ENCODE peak calls at places on chromosomes 1 and 21, in six cellular contexts. One of them, this sample, is unnamed.
A peak's percentile ranks its signal among the peaks of the same experiment; 100 is the strongest.

GRCh38 chr1:2144501-2145090 is 50.0 kb downstream of the FAAP20 start:
- DNase-seq in A549: no peak
- DNase-seq in ELR: no peak
- DNase-seq in AG08395: no peak
- DNase-seq in NB4: no peak
- DNase-seq in NCI-H1092: no peak
- DNase-seq in this sample: no peak

GRCh38 chr1:110051262-110051648 is 16.8 kb downstream of the STRIP1 start:
- DNase-seq in A549: no peak
- DNase-seq in NB4: no peak
- DNase-seq in ELR: peak; percentile 21
- DNase-seq in NCI-H1092: no peak
- DNase-seq in AG08395: peak; percentile 59
- DNase-seq in this sample: no peak

GRCh38 chr1:161929137-161929536 is 94.5 kb downstream of the OLFML2B start:
- DNase-seq in NCI-H1092: no peak
- DNase-seq in ELR: no peak
- DNase-seq in AG08395: no peak
- DNase-seq in A549: no peak
- DNase-seq in NB4: no peak
- DNase-seq in this sample: no peak

GRCh38 chr1:31784356-31785019 is 20.3 kb upstream of the ADGRB2 start:
- DNase-seq in NCI-H1092: no peak
- DNase-seq in NB4: no peak
- DNase-seq in ELR: no peak
- DNase-seq in AG08395: no peak
- DNase-seq in A549: no peak
- DNase-seq in this sample: no peak

GRCh38 chr1:232524056-232524455 is 105.9 kb downstream of the SIPA1L2 start:
- DNase-seq in AG08395: no peak
- DNase-seq in NB4: no peak
- DNase-seq in A549: no peak
- DNase-seq in ELR: peak; percentile 20
- DNase-seq in NCI-H1092: no peak
- DNase-seq in this sample: no peak

GRCh38 chr1:26959270-26959669 is 998 bp downstream of the KDF1 start:
- DNase-seq in AG08395: no peak
- DNase-seq in NCI-H1092: no peak
- DNase-seq in NB4: no peak
- DNase-seq in ELR: no peak
- DNase-seq in A549: no peak
- DNase-seq in this sample: no peak

GRCh38 chr1:46246548-46247432 is 773 bp upstream of the RAD54L start:
- DNase-seq in ELR: peak; percentile 66
- DNase-seq in A549: no peak
- DNase-seq in AG08395: peak; percentile 43
- DNase-seq in NB4: peak; percentile 72
- DNase-seq in NCI-H1092: peak; percentile 12
- DNase-seq in this sample: peak; percentile 60

GRCh38 chr21:37367301-37367757 is 756 bp downstream of the DYRK1A start:
- DNase-seq in AG08395: peak; percentile 27
- DNase-seq in NCI-H1092: no peak
- DNase-seq in ELR: peak; percentile 19
- DNase-seq in NB4: no peak
- DNase-seq in A549: no peak
- DNase-seq in this sample: peak; percentile 60

GRCh38 chr1:245489838-245490237 is 335.1 kb downstream of the KIF26B start:
- DNase-seq in AG08395: no peak
- DNase-seq in NCI-H1092: no peak
- DNase-seq in NB4: no peak
- DNase-seq in ELR: no peak
- DNase-seq in A549: no peak
- DNase-seq in this sample: no peak

GRCh38 chr21:46381521-46381920 is 57.6 kb downstream of the PCNT start:
- DNase-seq in AG08395: no peak
- DNase-seq in A549: no peak
- DNase-seq in NB4: no peak
- DNase-seq in ELR: no peak
- DNase-seq in NCI-H1092: no peak
- DNase-seq in this sample: no peak

GRCh38 chr1:101101362-101101761 is 75.8 kb upstream of the DPH5 start:
- DNase-seq in AG08395: no peak
- DNase-seq in NB4: no peak
- DNase-seq in NCI-H1092: no peak
- DNase-seq in ELR: peak; percentile 70
- DNase-seq in A549: no peak
- DNase-seq in this sample: no peak

GRCh38 chr1:74399249-74399648 is 113.2 kb downstream of the LRRC53 start:
- DNase-seq in NCI-H1092: no peak
- DNase-seq in A549: no peak
- DNase-seq in NB4: no peak
- DNase-seq in ELR: no peak
- DNase-seq in AG08395: no peak
- DNase-seq in this sample: no peak

GRCh38 chr21:27681841-27682240 is 715.0 kb upstream of the ADAMTS5 start:
- DNase-seq in AG08395: no peak
- DNase-seq in A549: no peak
- DNase-seq in NCI-H1092: no peak
- DNase-seq in ELR: peak; percentile 71
- DNase-seq in NB4: no peak
- DNase-seq in this sample: peak; percentile 13

GRCh38 chr1:160997323-160998038 is 23.5 kb downstream of the F11R start:
- DNase-seq in A549: peak; percentile 80
- DNase-seq in AG08395: peak; percentile 69
- DNase-seq in ELR: peak; percentile 78
- DNase-seq in NCI-H1092: peak; percentile 17
- DNase-seq in NB4: peak; percentile 68
- DNase-seq in this sample: peak; percentile 80

GRCh38 chr1:109251277-109252166 is 2.2 kb downstream of the CELSR2 start:
- DNase-seq in AG08395: no peak
- DNase-seq in NCI-H1092: no peak
- DNase-seq in ELR: no peak
- DNase-seq in A549: no peak
- DNase-seq in NB4: no peak
- DNase-seq in this sample: no peak

This sample was measured in AG20443.